ENCODE peak calls at places on chromosomes 1 and 21, in nine cellular contexts. H is CD4-positive, alpha-beta T cell; X is foreskin keratinocyte; C is cardiac muscle cell; U is hepatocyte; M is NB4; Y is BE2C; K is uterus; J is CD8-positive, alpha-beta T cell. Z is an unnamed sample.

GRCh38 chr1:86339906-86340305 is 56.2 kb downstream of the ODF2L start:
- DNase-seq in H (no peak), X (no peak), C (no peak), U (no peak), M (no peak), Y (no peak), K (no peak), J (no peak), Z (no peak)

GRCh38 chr1:227542153-227543120 is 20.9 kb upstream of the ZNF678 start:
- DNase-seq in H (peak; percentile 88), X (peak; percentile 49), C (peak; percentile 85), U (peak; percentile 91), M (peak; percentile 78), Y (peak; percentile 88), K (peak; percentile 83), J (peak; percentile 91), Z (peak; percentile 92)

GRCh38 chr1:77170687-77171086 is 48.5 kb downstream of the PIGK start:
- DNase-seq in H (no peak), X (peak; percentile 11), C (no peak), U (no peak), M (no peak), Y (no peak), K (no peak), J (no peak), Z (no peak)

GRCh38 chr1:53689736-53690401 is 49.1 kb downstream of the GLIS1 start:
- DNase-seq in H (no peak), X (no peak), C (no peak), U (no peak), M (no peak), Y (no peak), K (no peak), J (no peak), Z (no peak)

GRCh38 chr1:189654906-189655305 is 822.8 kb downstream of the BRINP3 start:
- DNase-seq in H (no peak), X (peak; percentile 51), C (no peak), U (peak; percentile 9), M (no peak), Y (no peak), K (no peak), J (no peak), Z (no peak)

GRCh38 chr21:45432575-45433255 is 27.8 kb downstream of the COL18A1 start:
- DNase-seq in H (no peak), X (no peak), C (no peak), U (no peak), M (no peak), Y (no peak), K (no peak), J (no peak), Z (no peak)

GRCh38 chr1:82578086-82578726 is 777.5 kb downstream of the ADGRL2 start:
- DNase-seq in H (no peak), X (no peak), C (no peak), U (no peak), M (no peak), Y (no peak), K (no peak), J (no peak), Z (no peak)

GRCh38 chr1:24373044-24373443 is 40.5 kb downstream of the STPG1 start:
- DNase-seq in H (no peak), X (no peak), C (no peak), U (no peak), M (no peak), Y (no peak), K (no peak), J (no peak), Z (no peak)

GRCh38 chr1:230772457-230773395 is 25.5 kb downstream of the CAPN9 start:
- DNase-seq in H (no peak), X (no peak), C (peak; percentile 60), U (peak; percentile 73), M (peak; percentile 10), Y (peak; percentile 58), K (no peak), J (no peak), Z (no peak)
- TF ChIP-seq CTCF in H (no peak), X (peak; percentile 48), C (peak; percentile 71), U (peak; percentile 68), M (no peak), Y (peak; percentile 68), K (peak; percentile 7), J (no peak), Z (no peak)

DNA sequence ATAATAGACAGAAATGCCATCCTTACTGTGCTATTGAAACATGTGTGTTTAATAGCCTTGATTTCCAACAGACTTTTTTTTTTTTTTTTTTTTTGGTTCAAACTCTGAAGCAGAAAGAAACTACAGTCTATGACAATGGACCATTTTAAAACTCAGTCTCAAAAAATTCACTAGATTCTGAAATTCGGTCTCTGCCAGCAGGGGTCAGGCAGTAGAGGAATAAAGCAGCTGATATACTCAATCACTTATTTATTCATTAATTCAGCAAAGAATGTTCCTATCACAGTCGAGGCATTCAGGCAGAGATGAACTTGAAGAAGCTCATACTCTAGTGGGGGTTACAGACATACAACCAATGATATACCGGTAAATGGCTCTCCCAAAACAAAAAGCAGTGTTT is 260.9 kb upstream of the DMRTA2 start:
- DNase-seq in H (no peak), X (no peak), C (no peak), U (no peak), M (no peak), Y (no peak), K (no peak), J (no peak), Z (no peak)
- TF ChIP-seq CTCF in H (no peak), X (peak; percentile 17), C (no peak), U (no peak), M (no peak), Y (no peak), K (no peak), J (no peak), Z (no peak)

DNA sequence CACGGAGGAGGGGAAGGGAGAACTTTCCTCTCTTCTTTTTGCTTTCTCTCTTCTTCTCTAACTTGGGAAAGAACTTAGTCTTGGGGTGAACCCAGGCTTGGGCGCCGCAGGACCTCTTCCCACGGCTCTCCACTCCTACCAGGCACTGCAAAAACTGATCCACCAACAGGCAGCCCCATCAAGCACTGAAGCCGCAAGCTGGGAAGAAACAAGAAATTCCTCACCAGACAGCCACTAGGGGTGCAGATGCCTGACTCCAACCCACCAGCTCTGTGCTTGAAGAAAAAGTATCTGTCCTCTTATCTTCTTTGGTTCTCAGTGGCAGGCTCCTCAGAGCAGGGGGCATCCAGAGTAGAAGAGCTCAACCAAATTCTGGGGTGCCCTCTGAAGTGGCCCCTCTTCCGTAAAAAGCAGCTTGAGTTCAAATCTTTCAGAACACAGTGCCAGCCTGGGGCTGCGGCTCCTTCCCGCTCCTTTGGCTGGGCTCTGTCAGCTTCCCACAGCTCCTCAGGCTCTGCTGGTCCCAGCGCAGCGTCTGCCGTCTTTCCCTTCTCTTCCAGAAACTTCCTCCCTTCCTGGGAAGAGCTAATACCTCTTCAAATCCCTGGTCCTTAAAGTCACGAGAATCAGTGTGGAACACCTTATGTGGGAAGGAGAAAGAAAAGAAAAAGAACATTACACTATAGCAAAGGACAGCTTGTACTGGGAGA is 2.4 kb downstream of the SLC41A1 start:
- DNase-seq in H (no peak), X (no peak), C (peak; percentile 26), U (peak; percentile 35), M (peak; percentile 25), Y (no peak), K (no peak), J (no peak), Z (no peak)
- TF ChIP-seq CTCF in H (peak; percentile 32), X (peak; percentile 19), C (peak; percentile 42), U (peak; percentile 22), M (peak; percentile 24), Y (peak; percentile 44), K (no peak), J (no peak), Z (no peak)

DNA sequence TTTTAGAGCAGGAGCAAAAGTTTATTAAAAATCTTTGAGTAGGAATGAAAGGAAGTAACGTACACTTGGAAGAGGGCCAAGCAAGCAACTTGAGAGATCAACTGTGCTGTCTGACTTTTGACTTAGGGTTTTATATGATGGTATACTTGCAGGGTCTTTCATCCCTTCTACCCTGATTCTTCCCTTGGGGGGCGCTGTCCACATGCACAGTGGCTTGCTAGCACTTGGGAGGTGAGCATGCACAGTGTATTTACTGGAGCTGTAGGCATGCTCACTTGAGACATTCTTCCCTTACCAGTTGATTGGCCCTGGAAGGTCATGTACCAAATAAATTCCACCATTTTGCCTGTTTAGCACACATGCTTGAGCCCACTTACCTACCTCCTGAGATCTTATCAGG is 1001.3 kb upstream of the ADGRL2 start:
- DNase-seq in H (no peak), X (no peak), C (peak; percentile 12), U (no peak), M (peak; percentile 4), Y (peak; percentile 19), K (no peak), J (no peak), Z (no peak)
- TF ChIP-seq CTCF in H (no peak), X (peak; percentile 20), C (no peak), U (no peak), M (no peak), Y (peak; percentile 41), K (no peak), J (no peak), Z (no peak)

GRCh38 chr21:22961248-22961647 is 1963.0 kb downstream of the NCAM2 start:
- DNase-seq in H (no peak), X (no peak), C (no peak), U (no peak), M (no peak), Y (no peak), K (no peak), J (no peak), Z (no peak)

GRCh38 chr21:22965455-22966125 is 1967.4 kb downstream of the NCAM2 start:
- DNase-seq in H (no peak), X (peak; percentile 26), C (no peak), U (no peak), M (no peak), Y (no peak), K (no peak), J (no peak), Z (no peak)
- TF ChIP-seq CTCF in H (no peak), X (no peak), C (no peak), U (no peak), M (no peak), Y (peak; percentile 4), K (no peak), J (no peak), Z (no peak)

GRCh38 chr1:213979751-213980605 is 7.8 kb upstream of the PROX1 start:
- DNase-seq in H (no peak), X (no peak), C (peak; percentile 49), U (no peak), M (no peak), Y (no peak), K (no peak), J (no peak), Z (no peak)

GRCh38 chr1:213980906-213981305 is 6.9 kb upstream of the PROX1 start:
- DNase-seq in H (no peak), X (no peak), C (no peak), U (no peak), M (no peak), Y (no peak), K (no peak), J (no peak), Z (no peak)

GRCh38 chr1:213977909-213978308 is 9.9 kb upstream of the PROX1 start:
- DNase-seq in H (no peak), X (no peak), C (no peak), U (no peak), M (no peak), Y (no peak), K (no peak), J (no peak), Z (no peak)

GRCh38 chr1:213976665-213977485 is 10.9 kb upstream of the PROX1 start:
- DNase-seq in H (no peak), X (no peak), C (no peak), U (no peak), M (no peak), Y (no peak), K (no peak), J (no peak), Z (no peak)

GRCh38 chr1:213977486-213977842 is 10.3 kb upstream of the PROX1 start:
- DNase-seq in H (no peak), X (no peak), C (peak; percentile 26), U (no peak), M (no peak), Y (no peak), K (no peak), J (no peak), Z (no peak)
- TF ChIP-seq CTCF in H (no peak), X (no peak), C (no peak), U (no peak), M (no peak), Y (no peak), K (no peak), J (no peak), Z (no peak)